ENCODE peak calls at places on chromosomes 5 and 9, in nine cellular contexts. One of them, this sample, is unnamed.

GRCh38 chr9:11349187-11349586 is 736.4 kb upstream of the PTPRD start:
- DNase-seq in T-cell: no peak
- DNase-seq in activated T-cell treated with anti-CD3 and anti-CD28 coated beads, Interleukin-2, amount 50 U/mL, for 48 hours: no peak
- DNase-seq in activated naive CD4-positive, alpha-beta T cell treated with anti-CD3 and anti-CD28 coated beads for 36 hours: no peak
- DNase-seq in brain pericyte: no peak
- DNase-seq in stimulated activated CD8-positive, alpha-beta memory T cell treated with anti-CD3 and anti-CD28 coated beads, Interleukin-2, amount 100 ng/mL, for 48 hours: no peak
- DNase-seq in PC-9: no peak
- DNase-seq in Peyer's patch: no peak
- DNase-seq in bronchial epithelial cell: no peak
- DNase-seq in this sample: no peak

GRCh38 chr5:142611154-142611553 is 74.7 kb downstream of the FGF1 start:
- DNase-seq in T-cell: peak; percentile 60
- DNase-seq in activated T-cell treated with anti-CD3 and anti-CD28 coated beads, Interleukin-2, amount 50 U/mL, for 48 hours: peak; percentile 90
- DNase-seq in activated naive CD4-positive, alpha-beta T cell treated with anti-CD3 and anti-CD28 coated beads for 36 hours: peak; percentile 88
- DNase-seq in brain pericyte: no peak
- DNase-seq in stimulated activated CD8-positive, alpha-beta memory T cell treated with anti-CD3 and anti-CD28 coated beads, Interleukin-2, amount 100 ng/mL, for 48 hours: peak; percentile 58
- DNase-seq in PC-9: peak; percentile 49
- DNase-seq in Peyer's patch: peak; percentile 86
- DNase-seq in bronchial epithelial cell: peak; percentile 66
- DNase-seq in this sample: peak; percentile 33

GRCh38 chr5:53105611-53106300 is 3.8 kb downstream of the MOCS2 start:
- DNase-seq in T-cell: no peak
- DNase-seq in activated T-cell treated with anti-CD3 and anti-CD28 coated beads, Interleukin-2, amount 50 U/mL, for 48 hours: no peak
- DNase-seq in activated naive CD4-positive, alpha-beta T cell treated with anti-CD3 and anti-CD28 coated beads for 36 hours: no peak
- DNase-seq in brain pericyte: no peak
- DNase-seq in stimulated activated CD8-positive, alpha-beta memory T cell treated with anti-CD3 and anti-CD28 coated beads, Interleukin-2, amount 100 ng/mL, for 48 hours: no peak
- DNase-seq in PC-9: no peak
- DNase-seq in Peyer's patch: no peak
- DNase-seq in bronchial epithelial cell: no peak
- DNase-seq in this sample: no peak

GRCh38 chr5:138459311-138459710 is 6.0 kb upstream of the EGR1 start:
- DNase-seq in T-cell: peak; percentile 78
- DNase-seq in activated T-cell treated with anti-CD3 and anti-CD28 coated beads, Interleukin-2, amount 50 U/mL, for 48 hours: peak; percentile 89
- DNase-seq in activated naive CD4-positive, alpha-beta T cell treated with anti-CD3 and anti-CD28 coated beads for 36 hours: peak; percentile 95
- DNase-seq in brain pericyte: no peak
- DNase-seq in stimulated activated CD8-positive, alpha-beta memory T cell treated with anti-CD3 and anti-CD28 coated beads, Interleukin-2, amount 100 ng/mL, for 48 hours: peak; percentile 83
- DNase-seq in PC-9: no peak
- DNase-seq in Peyer's patch: peak; percentile 93
- DNase-seq in bronchial epithelial cell: no peak
- DNase-seq in this sample: peak; percentile 71

GRCh38 chr5:115835481-115835880 is 5.9 kb downstream of the ATG12 start:
- DNase-seq in T-cell: no peak
- DNase-seq in activated T-cell treated with anti-CD3 and anti-CD28 coated beads, Interleukin-2, amount 50 U/mL, for 48 hours: no peak
- DNase-seq in activated naive CD4-positive, alpha-beta T cell treated with anti-CD3 and anti-CD28 coated beads for 36 hours: no peak
- DNase-seq in brain pericyte: no peak
- DNase-seq in stimulated activated CD8-positive, alpha-beta memory T cell treated with anti-CD3 and anti-CD28 coated beads, Interleukin-2, amount 100 ng/mL, for 48 hours: no peak
- DNase-seq in PC-9: no peak
- DNase-seq in Peyer's patch: no peak
- DNase-seq in bronchial epithelial cell: no peak
- DNase-seq in this sample: no peak

GRCh38 chr9:93159601-93160418 is 24.1 kb upstream of the WNK2 start:
- DNase-seq in T-cell: peak; percentile 68
- DNase-seq in activated T-cell treated with anti-CD3 and anti-CD28 coated beads, Interleukin-2, amount 50 U/mL, for 48 hours: peak; percentile 85
- DNase-seq in activated naive CD4-positive, alpha-beta T cell treated with anti-CD3 and anti-CD28 coated beads for 36 hours: peak; percentile 76
- DNase-seq in brain pericyte: peak; percentile 51
- DNase-seq in stimulated activated CD8-positive, alpha-beta memory T cell treated with anti-CD3 and anti-CD28 coated beads, Interleukin-2, amount 100 ng/mL, for 48 hours: peak; percentile 70
- DNase-seq in PC-9: peak; percentile 60
- DNase-seq in Peyer's patch: peak; percentile 90
- DNase-seq in bronchial epithelial cell: peak; percentile 40
- DNase-seq in this sample: peak; percentile 48

GRCh38 chr9:89021154-89021803 is 30.0 kb downstream of the S1PR3 start:
- DNase-seq in T-cell: no peak
- DNase-seq in activated T-cell treated with anti-CD3 and anti-CD28 coated beads, Interleukin-2, amount 50 U/mL, for 48 hours: no peak
- DNase-seq in activated naive CD4-positive, alpha-beta T cell treated with anti-CD3 and anti-CD28 coated beads for 36 hours: no peak
- DNase-seq in brain pericyte: no peak
- DNase-seq in stimulated activated CD8-positive, alpha-beta memory T cell treated with anti-CD3 and anti-CD28 coated beads, Interleukin-2, amount 100 ng/mL, for 48 hours: no peak
- DNase-seq in PC-9: peak; percentile 85
- DNase-seq in Peyer's patch: no peak
- DNase-seq in bronchial epithelial cell: peak; percentile 73
- DNase-seq in this sample: no peak

GRCh38 chr5:168291281-168291960 is at the start of gene WWC1:
- DNase-seq in T-cell: peak; percentile 66
- DNase-seq in activated T-cell treated with anti-CD3 and anti-CD28 coated beads, Interleukin-2, amount 50 U/mL, for 48 hours: peak; percentile 62
- DNase-seq in activated naive CD4-positive, alpha-beta T cell treated with anti-CD3 and anti-CD28 coated beads for 36 hours: peak; percentile 78
- DNase-seq in brain pericyte: no peak
- DNase-seq in stimulated activated CD8-positive, alpha-beta memory T cell treated with anti-CD3 and anti-CD28 coated beads, Interleukin-2, amount 100 ng/mL, for 48 hours: peak; percentile 10
- DNase-seq in PC-9: peak; percentile 82
- DNase-seq in Peyer's patch: peak; percentile 93
- DNase-seq in bronchial epithelial cell: peak; percentile 70
- DNase-seq in this sample: peak; percentile 60

GRCh38 chr9:18142964-18143363 is 331.0 kb upstream of the ADAMTSL1 start:
- DNase-seq in T-cell: no peak
- DNase-seq in activated T-cell treated with anti-CD3 and anti-CD28 coated beads, Interleukin-2, amount 50 U/mL, for 48 hours: no peak
- DNase-seq in activated naive CD4-positive, alpha-beta T cell treated with anti-CD3 and anti-CD28 coated beads for 36 hours: no peak
- DNase-seq in brain pericyte: no peak
- DNase-seq in stimulated activated CD8-positive, alpha-beta memory T cell treated with anti-CD3 and anti-CD28 coated beads, Interleukin-2, amount 100 ng/mL, for 48 hours: no peak
- DNase-seq in PC-9: no peak
- DNase-seq in Peyer's patch: no peak
- DNase-seq in bronchial epithelial cell: peak; percentile 6
- DNase-seq in this sample: no peak

GRCh38 chr5:10354048-10354872 is 765 bp downstream of the MARCHF6 start:
- DNase-seq in T-cell: peak; percentile 37
- DNase-seq in activated T-cell treated with anti-CD3 and anti-CD28 coated beads, Interleukin-2, amount 50 U/mL, for 48 hours: peak; percentile 63
- DNase-seq in activated naive CD4-positive, alpha-beta T cell treated with anti-CD3 and anti-CD28 coated beads for 36 hours: peak; percentile 51
- DNase-seq in brain pericyte: no peak
- DNase-seq in stimulated activated CD8-positive, alpha-beta memory T cell treated with anti-CD3 and anti-CD28 coated beads, Interleukin-2, amount 100 ng/mL, for 48 hours: peak; percentile 48
- DNase-seq in PC-9: peak; percentile 50
- DNase-seq in Peyer's patch: peak; percentile 73
- DNase-seq in bronchial epithelial cell: no peak
- DNase-seq in this sample: peak; percentile 14

GRCh38 chr5:94694671-94695070 is 76.2 kb downstream of the SLF1 start:
- DNase-seq in T-cell: no peak
- DNase-seq in activated T-cell treated with anti-CD3 and anti-CD28 coated beads, Interleukin-2, amount 50 U/mL, for 48 hours: no peak
- DNase-seq in activated naive CD4-positive, alpha-beta T cell treated with anti-CD3 and anti-CD28 coated beads for 36 hours: no peak
- DNase-seq in brain pericyte: no peak
- DNase-seq in stimulated activated CD8-positive, alpha-beta memory T cell treated with anti-CD3 and anti-CD28 coated beads, Interleukin-2, amount 100 ng/mL, for 48 hours: no peak
- DNase-seq in PC-9: no peak
- DNase-seq in Peyer's patch: no peak
- DNase-seq in bronchial epithelial cell: no peak
- DNase-seq in this sample: no peak

GRCh38 chr5:140322751-140323731 is 20.1 kb upstream of the PFDN1 start:
- DNase-seq in T-cell: no peak
- DNase-seq in activated T-cell treated with anti-CD3 and anti-CD28 coated beads, Interleukin-2, amount 50 U/mL, for 48 hours: no peak
- DNase-seq in activated naive CD4-positive, alpha-beta T cell treated with anti-CD3 and anti-CD28 coated beads for 36 hours: no peak
- DNase-seq in brain pericyte: no peak
- DNase-seq in stimulated activated CD8-positive, alpha-beta memory T cell treated with anti-CD3 and anti-CD28 coated beads, Interleukin-2, amount 100 ng/mL, for 48 hours: no peak
- DNase-seq in PC-9: peak; percentile 95
- DNase-seq in Peyer's patch: peak; percentile 36
- DNase-seq in bronchial epithelial cell: peak; percentile 87
- DNase-seq in this sample: no peak

GRCh38 chr5:143652104-143652700 is 159.8 kb upstream of the HMHB1 start:
- DNase-seq in T-cell: no peak
- DNase-seq in activated T-cell treated with anti-CD3 and anti-CD28 coated beads, Interleukin-2, amount 50 U/mL, for 48 hours: peak; percentile 32
- DNase-seq in activated naive CD4-positive, alpha-beta T cell treated with anti-CD3 and anti-CD28 coated beads for 36 hours: no peak
- DNase-seq in brain pericyte: no peak
- DNase-seq in stimulated activated CD8-positive, alpha-beta memory T cell treated with anti-CD3 and anti-CD28 coated beads, Interleukin-2, amount 100 ng/mL, for 48 hours: peak; percentile 20
- DNase-seq in PC-9: no peak
- DNase-seq in Peyer's patch: no peak
- DNase-seq in bronchial epithelial cell: peak; percentile 33
- DNase-seq in this sample: no peak

GRCh38 chr9:4116708-4117460 is 183.0 kb downstream of the GLIS3 start:
- DNase-seq in T-cell: no peak
- DNase-seq in activated T-cell treated with anti-CD3 and anti-CD28 coated beads, Interleukin-2, amount 50 U/mL, for 48 hours: no peak
- DNase-seq in activated naive CD4-positive, alpha-beta T cell treated with anti-CD3 and anti-CD28 coated beads for 36 hours: no peak
- DNase-seq in brain pericyte: no peak
- DNase-seq in stimulated activated CD8-positive, alpha-beta memory T cell treated with anti-CD3 and anti-CD28 coated beads, Interleukin-2, amount 100 ng/mL, for 48 hours: no peak
- DNase-seq in PC-9: no peak
- DNase-seq in Peyer's patch: no peak
- DNase-seq in bronchial epithelial cell: peak; percentile 34
- DNase-seq in this sample: no peak

GRCh38 chr9:105484226-105484625 is 36.4 kb downstream of the FSD1L start:
- DNase-seq in T-cell: no peak
- DNase-seq in activated T-cell treated with anti-CD3 and anti-CD28 coated beads, Interleukin-2, amount 50 U/mL, for 48 hours: no peak
- DNase-seq in activated naive CD4-positive, alpha-beta T cell treated with anti-CD3 and anti-CD28 coated beads for 36 hours: no peak
- DNase-seq in brain pericyte: no peak
- DNase-seq in stimulated activated CD8-positive, alpha-beta memory T cell treated with anti-CD3 and anti-CD28 coated beads, Interleukin-2, amount 100 ng/mL, for 48 hours: no peak
- DNase-seq in PC-9: no peak
- DNase-seq in Peyer's patch: no peak
- DNase-seq in bronchial epithelial cell: no peak
- DNase-seq in this sample: no peak

GRCh38 chr9:109277451-109277850 is 43.4 kb downstream of the EPB41L4B start:
- DNase-seq in T-cell: no peak
- DNase-seq in activated T-cell treated with anti-CD3 and anti-CD28 coated beads, Interleukin-2, amount 50 U/mL, for 48 hours: no peak
- DNase-seq in activated naive CD4-positive, alpha-beta T cell treated with anti-CD3 and anti-CD28 coated beads for 36 hours: no peak
- DNase-seq in brain pericyte: no peak
- DNase-seq in stimulated activated CD8-positive, alpha-beta memory T cell treated with anti-CD3 and anti-CD28 coated beads, Interleukin-2, amount 100 ng/mL, for 48 hours: no peak
- DNase-seq in PC-9: no peak
- DNase-seq in Peyer's patch: peak; percentile 53
- DNase-seq in bronchial epithelial cell: no peak
- DNase-seq in this sample: no peak

GRCh38 chr5:1788828-1789227 is 10.8 kb downstream of the MRPL36 start:
- DNase-seq in T-cell: no peak
- DNase-seq in activated T-cell treated with anti-CD3 and anti-CD28 coated beads, Interleukin-2, amount 50 U/mL, for 48 hours: no peak
- DNase-seq in activated naive CD4-positive, alpha-beta T cell treated with anti-CD3 and anti-CD28 coated beads for 36 hours: no peak
- DNase-seq in brain pericyte: no peak
- DNase-seq in stimulated activated CD8-positive, alpha-beta memory T cell treated with anti-CD3 and anti-CD28 coated beads, Interleukin-2, amount 100 ng/mL, for 48 hours: no peak
- DNase-seq in PC-9: no peak
- DNase-seq in Peyer's patch: peak; percentile 37
- DNase-seq in bronchial epithelial cell: no peak
- DNase-seq in this sample: no peak

GRCh38 chr5:67454957-67455561 is 258.5 kb upstream of the CD180 start:
- DNase-seq in T-cell: no peak
- DNase-seq in activated T-cell treated with anti-CD3 and anti-CD28 coated beads, Interleukin-2, amount 50 U/mL, for 48 hours: no peak
- DNase-seq in activated naive CD4-positive, alpha-beta T cell treated with anti-CD3 and anti-CD28 coated beads for 36 hours: no peak
- DNase-seq in brain pericyte: no peak
- DNase-seq in stimulated activated CD8-positive, alpha-beta memory T cell treated with anti-CD3 and anti-CD28 coated beads, Interleukin-2, amount 100 ng/mL, for 48 hours: no peak
- DNase-seq in PC-9: no peak
- DNase-seq in Peyer's patch: no peak
- DNase-seq in bronchial epithelial cell: no peak
- DNase-seq in this sample: no peak

GRCh38 chr9:292915-293314 is 78.2 kb downstream of the DOCK8 start:
- DNase-seq in T-cell: no peak
- DNase-seq in activated T-cell treated with anti-CD3 and anti-CD28 coated beads, Interleukin-2, amount 50 U/mL, for 48 hours: no peak
- DNase-seq in activated naive CD4-positive, alpha-beta T cell treated with anti-CD3 and anti-CD28 coated beads for 36 hours: no peak
- DNase-seq in brain pericyte: no peak
- DNase-seq in stimulated activated CD8-positive, alpha-beta memory T cell treated with anti-CD3 and anti-CD28 coated beads, Interleukin-2, amount 100 ng/mL, for 48 hours: no peak
- DNase-seq in PC-9: no peak
- DNase-seq in Peyer's patch: no peak
- DNase-seq in bronchial epithelial cell: no peak
- DNase-seq in this sample: no peak

GRCh38 chr9:79572891-79573696 is 1.3 kb downstream of the TLE4 start:
- DNase-seq in T-cell: peak; percentile 66
- DNase-seq in activated T-cell treated with anti-CD3 and anti-CD28 coated beads, Interleukin-2, amount 50 U/mL, for 48 hours: peak; percentile 57
- DNase-seq in activated naive CD4-positive, alpha-beta T cell treated with anti-CD3 and anti-CD28 coated beads for 36 hours: peak; percentile 50
- DNase-seq in brain pericyte: no peak
- DNase-seq in stimulated activated CD8-positive, alpha-beta memory T cell treated with anti-CD3 and anti-CD28 coated beads, Interleukin-2, amount 100 ng/mL, for 48 hours: peak; percentile 33
- DNase-seq in PC-9: no peak
- DNase-seq in Peyer's patch: peak; percentile 76
- DNase-seq in bronchial epithelial cell: no peak
- DNase-seq in this sample: peak; percentile 54

GRCh38 chr5:30505014-30505886 is 688.2 kb upstream of the CDH6 start:
- DNase-seq in T-cell: no peak
- DNase-seq in activated T-cell treated with anti-CD3 and anti-CD28 coated beads, Interleukin-2, amount 50 U/mL, for 48 hours: no peak
- DNase-seq in activated naive CD4-positive, alpha-beta T cell treated with anti-CD3 and anti-CD28 coated beads for 36 hours: no peak
- DNase-seq in brain pericyte: no peak
- DNase-seq in stimulated activated CD8-positive, alpha-beta memory T cell treated with anti-CD3 and anti-CD28 coated beads, Interleukin-2, amount 100 ng/mL, for 48 hours: no peak
- DNase-seq in PC-9: peak; percentile 57
- DNase-seq in Peyer's patch: no peak
- DNase-seq in bronchial epithelial cell: peak; percentile 93
- DNase-seq in this sample: no peak

GRCh38 chr9:107480386-107480789 is 9.2 kb downstream of the KLF4 start:
- DNase-seq in T-cell: no peak
- DNase-seq in activated T-cell treated with anti-CD3 and anti-CD28 coated beads, Interleukin-2, amount 50 U/mL, for 48 hours: no peak
- DNase-seq in activated naive CD4-positive, alpha-beta T cell treated with anti-CD3 and anti-CD28 coated beads for 36 hours: no peak
- DNase-seq in brain pericyte: no peak
- DNase-seq in stimulated activated CD8-positive, alpha-beta memory T cell treated with anti-CD3 and anti-CD28 coated beads, Interleukin-2, amount 100 ng/mL, for 48 hours: no peak
- DNase-seq in PC-9: peak; percentile 78
- DNase-seq in Peyer's patch: peak; percentile 53
- DNase-seq in bronchial epithelial cell: peak; percentile 84
- DNase-seq in this sample: no peak

GRCh38 chr5:151105561-151105960 is 24.7 kb upstream of the TNIP1 start:
- DNase-seq in T-cell: no peak
- DNase-seq in activated T-cell treated with anti-CD3 and anti-CD28 coated beads, Interleukin-2, amount 50 U/mL, for 48 hours: no peak
- DNase-seq in activated naive CD4-positive, alpha-beta T cell treated with anti-CD3 and anti-CD28 coated beads for 36 hours: no peak
- DNase-seq in brain pericyte: no peak
- DNase-seq in stimulated activated CD8-positive, alpha-beta memory T cell treated with anti-CD3 and anti-CD28 coated beads, Interleukin-2, amount 100 ng/mL, for 48 hours: no peak
- DNase-seq in PC-9: no peak
- DNase-seq in Peyer's patch: no peak
- DNase-seq in bronchial epithelial cell: no peak
- DNase-seq in this sample: no peak

GRCh38 chr5:8756498-8757084 is 789.3 kb downstream of the SEMA5A start:
- DNase-seq in T-cell: no peak
- DNase-seq in activated T-cell treated with anti-CD3 and anti-CD28 coated beads, Interleukin-2, amount 50 U/mL, for 48 hours: no peak
- DNase-seq in activated naive CD4-positive, alpha-beta T cell treated with anti-CD3 and anti-CD28 coated beads for 36 hours: peak; percentile 5
- DNase-seq in brain pericyte: no peak
- DNase-seq in stimulated activated CD8-positive, alpha-beta memory T cell treated with anti-CD3 and anti-CD28 coated beads, Interleukin-2, amount 100 ng/mL, for 48 hours: no peak
- DNase-seq in PC-9: peak; percentile 43
- DNase-seq in Peyer's patch: peak; percentile 57
- DNase-seq in bronchial epithelial cell: peak; percentile 52
- DNase-seq in this sample: no peak

This sample was measured in T follicular helper cell.